ENCODE peak calls at places on chromosomes 12 and 14, in six cellular contexts. H is amniotic stem cell; G is stimulated activated CD8-positive, alpha-beta memory T cell treated with anti-CD3 and anti-CD28 coated beads, Interleukin-2, amount 100 ng/mL, for 48 hours; V is GOT3; O is astrocyte of the spinal cord; A is stimulated activated effector memory CD8-positive, alpha-beta T cell treated with anti-CD3 and anti-CD28 coated beads, Interleukin-12 subunit alpha, Interleukin-12 subunit beta, amount 100 ng/mL, for 72 hours. J is an unnamed sample.
A peak's percentile ranks its signal among the peaks of the same experiment; 100 is the strongest.

GRCh38 chr14:77638738-77639137 is 22.3 kb upstream of the SPTLC2 start:
- DNase-seq in A (no peak), O (peak; percentile 85), V (no peak), H (peak; percentile 88), G (no peak), J (no peak)

GRCh38 chr14:104931771-104932675 is 7.3 kb downstream of the PLD4 start:
- DNase-seq in V (no peak), A (no peak), G (no peak), O (no peak), H (no peak), J (no peak)

GRCh38 chr14:88835661-88836060 is 11.2 kb downstream of the TTC8 start:
- DNase-seq in A (no peak), H (no peak), V (no peak), G (no peak), O (peak; percentile 46), J (no peak)

GRCh38 chr12:25712169-25712568 is 159.1 kb upstream of the LMNTD1 start:
- DNase-seq in A (no peak), O (no peak), H (no peak), G (no peak), V (no peak), J (no peak)

GRCh38 chr12:12405882-12406281 is 49.0 kb downstream of the BORCS5 start:
- DNase-seq in A (no peak), V (no peak), G (no peak), H (no peak), O (no peak), J (no peak)

GRCh38 chr12:7130791-7131501 is 775 bp downstream of the CLSTN3 start:
- DNase-seq in H (no peak), G (no peak), A (peak; percentile 38), O (peak; percentile 26), V (no peak), J (peak; percentile 24)

GRCh38 chr14:78805586-78805985 is 635.4 kb downstream of the NRXN3 start:
- DNase-seq in V (no peak), G (no peak), H (no peak), O (no peak), A (no peak), J (no peak)

GRCh38 chr14:102277874-102278630 is 26.9 kb downstream of the MOK start:
- DNase-seq in O (no peak), A (no peak), G (no peak), H (no peak), V (no peak), J (no peak)

GRCh38 chr14:41280745-41281144 is 325.9 kb upstream of the LRFN5 start:
- DNase-seq in H (no peak), O (peak; percentile 12), A (no peak), V (no peak), G (no peak), J (no peak)

GRCh38 chr14:99529899-99530298 is 48.7 kb downstream of the CCNK start:
- DNase-seq in O (peak; percentile 15), H (no peak), A (no peak), V (no peak), G (no peak), J (no peak)

GRCh38 chr12:78181544-78182162 is 351.0 kb downstream of the NAV3 start:
- DNase-seq in H (no peak), O (peak; percentile 50), G (no peak), A (no peak), V (no peak), J (no peak)

GRCh38 chr14:100142073-100143040 is 17.1 kb downstream of the DEGS2 start:
- DNase-seq in A (no peak), V (no peak), H (no peak), G (no peak), O (no peak), J (no peak)

GRCh38 chr12:31246470-31246850 is 79.5 kb downstream of the SINHCAF start:
- DNase-seq in G (no peak), V (no peak), A (no peak), O (no peak), H (no peak), J (no peak)

GRCh38 chr14:47012533-47012932 is 361.0 kb upstream of the RPL10L start:
- DNase-seq in V (no peak), H (no peak), A (no peak), O (no peak), G (no peak), J (no peak)

GRCh38 chr14:23621932-23622495 is 14.2 kb upstream of the DHRS2 start:
- DNase-seq in H (no peak), G (no peak), A (no peak), O (no peak), V (no peak), J (no peak)

GRCh38 chr12:65335021-65335714 is 56.7 kb downstream of the MSRB3 start:
- DNase-seq in O (peak; percentile 91), A (no peak), V (no peak), G (no peak), H (peak; percentile 34), J (no peak)

GRCh38 chr12:28611501-28611900 is 421.2 kb downstream of the CCDC91 start:
- DNase-seq in A (no peak), G (no peak), O (no peak), H (no peak), V (no peak), J (no peak)

GRCh38 chr12:78878447-78878846 is 13.9 kb downstream of the SYT1 start:
- DNase-seq in O (no peak), A (no peak), H (no peak), G (no peak), V (no peak), J (no peak)

GRCh38 chr14:94370524-94370910 is 17.9 kb downstream of the SERPINA1 start:
- DNase-seq in G (no peak), O (no peak), V (no peak), H (no peak), A (no peak), J (no peak)

GRCh38 chr12:46395308-46395707 is 22.7 kb upstream of the SLC38A2 start:
- DNase-seq in V (no peak), A (no peak), O (peak; percentile 53), G (no peak), H (no peak), J (no peak)

GRCh38 chr14:95756127-95756526 is 42.2 kb upstream of the TCL1A start:
- DNase-seq in V (no peak), O (no peak), H (no peak), G (no peak), A (no peak), J (no peak)

GRCh38 chr12:52004042-52004648 is 2.6 kb upstream of the TAMALIN start:
- DNase-seq in A (no peak), H (no peak), O (peak; percentile 44), G (no peak), V (no peak), J (no peak)

GRCh38 chr12:41932470-41932991 is 212.1 kb downstream of the GXYLT1 start:
- DNase-seq in V (no peak), A (no peak), O (peak; percentile 33), H (no peak), G (no peak), J (no peak)

GRCh38 chr14:39469094-39469710 is 37.0 kb upstream of the FBXO33 start:
- DNase-seq in A (no peak), V (no peak), O (no peak), G (no peak), H (no peak), J (peak; percentile 36)

GRCh38 chr12:76308866-76309265 is 39.3 kb downstream of the BBS10 start:
- DNase-seq in A (no peak), H (no peak), V (no peak), G (no peak), O (no peak), J (no peak)

GRCh38 chr12:57148469-57149308 is 1.3 kb upstream of the LRP1-AS start:
- DNase-seq in V (no peak), A (no peak), O (no peak), H (no peak), G (no peak), J (no peak)

GRCh38 chr12:75658826-75659823 is 147.7 kb upstream of the KRR1 start:
- DNase-seq in H (peak; percentile 30), A (no peak), O (peak; percentile 90), V (no peak), G (no peak), J (no peak)

GRCh38 chr12:53591301-53592206 is 34.6 kb downstream of the ATF7 start:
- DNase-seq in O (peak; percentile 35), V (no peak), A (no peak), H (no peak), G (no peak), J (no peak)

GRCh38 chr14:54660712-54661111 is 93.8 kb downstream of the SAMD4A start:
- DNase-seq in V (no peak), G (no peak), O (no peak), A (no peak), H (no peak), J (no peak)

GRCh38 chr14:60710506-60710905 is 13.6 kb downstream of the SIX4 start:
- DNase-seq in H (no peak), O (no peak), A (no peak), G (no peak), V (no peak), J (no peak)

GRCh38 chr14:37594916-37595808 is at the start of the genes FOXA1 and TTC6:
- DNase-seq in G (no peak), O (no peak), A (no peak), H (no peak), V (no peak), J (no peak)

GRCh38 chr12:47212701-47213039 is 132.9 kb upstream of the AMIGO2 start:
- DNase-seq in O (no peak), V (no peak), A (no peak), G (no peak), H (no peak), J (no peak)

GRCh38 chr12:124347805-124348658 is 53.1 kb downstream of the RFLNA start:
- DNase-seq in H (no peak), G (peak; percentile 24), A (no peak), O (no peak), V (no peak), J (peak; percentile 8)